ENCODE peak calls at places on chromosome 22, in nine cellular contexts. S, R, E, L, V, W, J, N and I are unnamed samples.

GRCh38 chr22:24952837-24953293 is 349 bp downstream of the KIAA1671 start:
- DNase-seq in S (peak), R (peak), V (peak), E (no peak), L (peak), N (no peak), W (peak), J (no peak), I (peak)

GRCh38 chr22:19987394-19988306 is 29.0 kb downstream of the ARVCF start:
- DNase-seq in V (no peak), N (no peak), L (no peak), S (no peak), J (no peak), R (no peak), W (no peak), E (no peak), I (no peak)

GRCh38 chr22:48798281-48799226 is 1029.1 kb downstream of the BRD1 start:
- DNase-seq in N (no peak), J (no peak), L (no peak), W (no peak), S (no peak), E (no peak), V (no peak), R (no peak), I (no peak)

GRCh38 chr22:36561291-36561811 is 32.4 kb upstream of the EIF3D start:
- DNase-seq in S (no peak), R (no peak), N (no peak), L (no peak), E (no peak), J (no peak), W (no peak), V (no peak), I (no peak)

GRCh38 chr22:19492504-19493174 is 12.9 kb downstream of the CDC45 start:
- DNase-seq in R (no peak), S (no peak), E (no peak), L (no peak), J (no peak), V (no peak), W (no peak), N (no peak), I (no peak)

GRCh38 chr22:49179886-49180682 is 647.6 kb downstream of the BRD1 start:
- DNase-seq in N (no peak), E (no peak), R (no peak), S (no peak), L (no peak), J (no peak), V (no peak), W (no peak), I (no peak)

GRCh38 chr22:47713880-47714452 is 951.5 kb downstream of the TBC1D22A start:
- DNase-seq in R (no peak), L (no peak), S (no peak), E (no peak), V (no peak), W (no peak), N (no peak), J (no peak), I (no peak)

GRCh38 chr22:19559324-19559811 is 35.2 kb upstream of the CLDN5 start:
- DNase-seq in V (no peak), N (no peak), L (no peak), R (no peak), E (no peak), S (no peak), J (no peak), W (no peak), I (no peak)

GRCh38 chr22:20109411-20110358 is 6.2 kb upstream of the RANBP1 start:
- DNase-seq in R (no peak), L (no peak), W (no peak), E (no peak), S (no peak), J (no peak), N (no peak), V (no peak), I (no peak)

GRCh38 chr22:23213031-23213555 is 32.8 kb downstream of the BCR start:
- DNase-seq in N (no peak), W (no peak), R (no peak), L (no peak), S (no peak), J (no peak), V (no peak), E (no peak), I (no peak)

GRCh38 chr22:34972498-34972897 is 93.5 kb upstream of the ISX start:
- DNase-seq in W (no peak), R (no peak), V (no peak), S (no peak), L (no peak), J (no peak), N (no peak), E (no peak), I (no peak)

GRCh38 chr22:46690146-46690545 is 47.9 kb downstream of the CERK start:
- DNase-seq in J (no peak), L (no peak), S (no peak), W (no peak), N (no peak), R (no peak), E (no peak), V (no peak), I (no peak)

GRCh38 chr22:41557401-41558240 is 3.2 kb upstream of the CSDC2 start:
- DNase-seq in R (no peak), J (no peak), L (peak), W (peak), E (peak), N (no peak), V (peak), S (no peak), I (peak)

GRCh38 chr22:46003271-46004091 is 26.5 kb upstream of the WNT7B start:
- DNase-seq in L (no peak), N (no peak), V (no peak), S (no peak), J (no peak), E (no peak), R (no peak), W (peak), I (no peak)

GRCh38 chr22:29152045-29152380 is 53.7 kb upstream of the EMID1 start:
- DNase-seq in L (no peak), N (no peak), S (no peak), R (no peak), E (no peak), J (no peak), V (no peak), W (no peak), I (no peak)

GRCh38 chr22:38460367-38460952 is 5.5 kb upstream of the KCNJ4 start:
- DNase-seq in N (no peak), W (no peak), S (no peak), E (no peak), L (no peak), R (no peak), V (no peak), J (no peak), I (no peak)

GRCh38 chr22:38240734-38241252 is 32.0 kb downstream of the TMEM184B start:
- DNase-seq in E (peak), J (peak), V (peak), R (peak), S (no peak), N (no peak), L (peak), W (peak), I (peak)

GRCh38 chr22:43399338-43399979 is 12.4 kb upstream of the MPPED1 start:
- DNase-seq in E (no peak), W (no peak), N (no peak), S (peak), V (no peak), J (no peak), L (no peak), R (no peak), I (no peak)

GRCh38 chr22:17871726-17872458 is 97.6 kb upstream of the BID start:
- DNase-seq in L (no peak), N (no peak), R (no peak), E (no peak), W (no peak), S (no peak), J (no peak), V (no peak), I (no peak)

GRCh38 chr22:27747396-27748256 is 53.9 kb downstream of the MN1 start:
- DNase-seq in R (no peak), V (peak), J (no peak), E (no peak), N (no peak), L (peak), S (no peak), W (peak), I (no peak)

GRCh38 chr22:26169312-26170111 is at the start of gene SEZ6L:
- DNase-seq in V (no peak), J (no peak), S (no peak), L (no peak), E (no peak), N (no peak), W (no peak), R (no peak), I (no peak)

GRCh38 chr22:39117585-39118191 is 20.6 kb downstream of the APOBEC3H start:
- DNase-seq in J (no peak), N (no peak), V (peak), E (peak), S (peak), R (peak), W (no peak), L (peak), I (no peak)